ENCODE peak calls at places on chromosome 19, in nine cellular contexts. One of them, this sample, is unnamed.

GRCh38 chr19:15417699-15418098 is 1.1 kb downstream of the AKAP8L start:
- DNase-seq in AG10803: no peak
- DNase-seq in lower lobe of right lung: no peak
- DNase-seq in mesenchymal stem cell: no peak
- DNase-seq in tibial nerve: no peak
- DNase-seq in left ventricle myocardium inferior: no peak
- DNase-seq in choroid plexus epithelial cell: peak
- DNase-seq in endodermal cell: no peak
- DNase-seq in A549: no peak
- DNase-seq in this sample: no peak

GRCh38 chr19:28482221-28482620 is 730.7 kb downstream of the UQCRFS1 start:
- DNase-seq in mesenchymal stem cell: no peak
- DNase-seq in lower lobe of right lung: no peak
- DNase-seq in A549: peak
- DNase-seq in choroid plexus epithelial cell: peak
- DNase-seq in AG10803: no peak
- DNase-seq in left ventricle myocardium inferior: no peak
- DNase-seq in tibial nerve: no peak
- DNase-seq in endodermal cell: peak
- DNase-seq in this sample: no peak

GRCh38 chr19:42762782-42763181 is 2.7 kb downstream of the PSG8 start:
- DNase-seq in endodermal cell: no peak
- DNase-seq in tibial nerve: no peak
- DNase-seq in AG10803: no peak
- DNase-seq in A549: no peak
- DNase-seq in choroid plexus epithelial cell: peak
- DNase-seq in left ventricle myocardium inferior: no peak
- DNase-seq in lower lobe of right lung: no peak
- DNase-seq in mesenchymal stem cell: no peak
- DNase-seq in this sample: no peak

GRCh38 chr19:50008532-50008931 is 16.6 kb downstream of the VRK3 start:
- DNase-seq in tibial nerve: no peak
- DNase-seq in left ventricle myocardium inferior: peak
- DNase-seq in AG10803: no peak
- DNase-seq in A549: peak
- DNase-seq in choroid plexus epithelial cell: peak
- DNase-seq in mesenchymal stem cell: no peak
- DNase-seq in endodermal cell: peak
- DNase-seq in lower lobe of right lung: no peak
- DNase-seq in this sample: no peak

GRCh38 chr19:40771101-40771539 is 4.2 kb upstream of the MIA start:
- DNase-seq in AG10803: no peak
- DNase-seq in choroid plexus epithelial cell: no peak
- DNase-seq in mesenchymal stem cell: no peak
- DNase-seq in A549: peak
- DNase-seq in left ventricle myocardium inferior: no peak
- DNase-seq in lower lobe of right lung: no peak
- DNase-seq in endodermal cell: no peak
- DNase-seq in tibial nerve: no peak
- DNase-seq in this sample: no peak

GRCh38 chr19:34667349-34668076 is 9.4 kb downstream of the SCGB2B2 start:
- DNase-seq in mesenchymal stem cell: peak
- DNase-seq in choroid plexus epithelial cell: peak
- DNase-seq in left ventricle myocardium inferior: no peak
- DNase-seq in endodermal cell: no peak
- DNase-seq in A549: no peak
- DNase-seq in AG10803: peak
- DNase-seq in lower lobe of right lung: peak
- DNase-seq in tibial nerve: no peak
- DNase-seq in this sample: no peak

GRCh38 chr19:35787227-35787799 is 11.9 kb downstream of the ARHGAP33 start:
- DNase-seq in endodermal cell: no peak
- DNase-seq in lower lobe of right lung: no peak
- DNase-seq in tibial nerve: no peak
- DNase-seq in mesenchymal stem cell: no peak
- DNase-seq in AG10803: no peak
- DNase-seq in A549: no peak
- DNase-seq in left ventricle myocardium inferior: no peak
- DNase-seq in choroid plexus epithelial cell: no peak
- DNase-seq in this sample: no peak

GRCh38 chr19:50695251-50696064 is 24.1 kb downstream of the SHANK1 start:
- DNase-seq in endodermal cell: peak
- DNase-seq in AG10803: no peak
- DNase-seq in lower lobe of right lung: no peak
- DNase-seq in A549: peak
- DNase-seq in choroid plexus epithelial cell: no peak
- DNase-seq in tibial nerve: no peak
- DNase-seq in left ventricle myocardium inferior: no peak
- DNase-seq in mesenchymal stem cell: no peak
- DNase-seq in this sample: peak

GRCh38 chr19:4033028-4033956 is 25.8 kb downstream of the PIAS4 start:
- DNase-seq in choroid plexus epithelial cell: no peak
- DNase-seq in mesenchymal stem cell: no peak
- DNase-seq in A549: no peak
- DNase-seq in endodermal cell: no peak
- DNase-seq in left ventricle myocardium inferior: no peak
- DNase-seq in tibial nerve: no peak
- DNase-seq in AG10803: no peak
- DNase-seq in lower lobe of right lung: no peak
- DNase-seq in this sample: no peak

GRCh38 chr19:2302319-2303208 is 5.4 kb downstream of the LINGO3 start:
- DNase-seq in left ventricle myocardium inferior: peak
- DNase-seq in lower lobe of right lung: no peak
- DNase-seq in A549: no peak
- DNase-seq in AG10803: peak
- DNase-seq in choroid plexus epithelial cell: peak
- DNase-seq in endodermal cell: peak
- DNase-seq in mesenchymal stem cell: peak
- DNase-seq in tibial nerve: no peak
- DNase-seq in this sample: peak
- H3K4me3 ChIP-seq in left ventricle myocardium inferior: peak
- H3K4me3 ChIP-seq in lower lobe of right lung: no peak
- H3K4me3 ChIP-seq in A549: no peak
- H3K4me3 ChIP-seq in AG10803: no peak
- H3K4me3 ChIP-seq in choroid plexus epithelial cell: no peak
- H3K4me3 ChIP-seq in endodermal cell: no peak
- H3K4me3 ChIP-seq in mesenchymal stem cell: peak
- H3K4me3 ChIP-seq in tibial nerve: no peak
- H3K4me3 ChIP-seq in this sample: peak

GRCh38 chr19:5971714-5972354 is 6.1 kb downstream of the RANBP3 start:
- DNase-seq in lower lobe of right lung: no peak
- DNase-seq in choroid plexus epithelial cell: no peak
- DNase-seq in A549: no peak
- DNase-seq in endodermal cell: no peak
- DNase-seq in tibial nerve: no peak
- DNase-seq in mesenchymal stem cell: no peak
- DNase-seq in AG10803: peak
- DNase-seq in left ventricle myocardium inferior: no peak
- DNase-seq in this sample: no peak

GRCh38 chr19:5972355-5972731 is 5.6 kb downstream of the RANBP3 start:
- DNase-seq in left ventricle myocardium inferior: no peak
- DNase-seq in lower lobe of right lung: no peak
- DNase-seq in tibial nerve: no peak
- DNase-seq in A549: no peak
- DNase-seq in choroid plexus epithelial cell: no peak
- DNase-seq in mesenchymal stem cell: no peak
- DNase-seq in endodermal cell: no peak
- DNase-seq in AG10803: no peak
- DNase-seq in this sample: no peak

GRCh38 chr19:5973867-5974635 is 3.9 kb downstream of the RANBP3 start:
- DNase-seq in AG10803: no peak
- DNase-seq in endodermal cell: no peak
- DNase-seq in left ventricle myocardium inferior: no peak
- DNase-seq in lower lobe of right lung: peak
- DNase-seq in A549: no peak
- DNase-seq in choroid plexus epithelial cell: no peak
- DNase-seq in tibial nerve: no peak
- DNase-seq in mesenchymal stem cell: no peak
- DNase-seq in this sample: no peak

GRCh38 chr19:5974721-5975387 is 3.1 kb downstream of the RANBP3 start:
- DNase-seq in mesenchymal stem cell: no peak
- DNase-seq in AG10803: no peak
- DNase-seq in tibial nerve: no peak
- DNase-seq in left ventricle myocardium inferior: no peak
- DNase-seq in lower lobe of right lung: peak
- DNase-seq in endodermal cell: no peak
- DNase-seq in choroid plexus epithelial cell: peak
- DNase-seq in A549: no peak
- DNase-seq in this sample: no peak

DNA sequence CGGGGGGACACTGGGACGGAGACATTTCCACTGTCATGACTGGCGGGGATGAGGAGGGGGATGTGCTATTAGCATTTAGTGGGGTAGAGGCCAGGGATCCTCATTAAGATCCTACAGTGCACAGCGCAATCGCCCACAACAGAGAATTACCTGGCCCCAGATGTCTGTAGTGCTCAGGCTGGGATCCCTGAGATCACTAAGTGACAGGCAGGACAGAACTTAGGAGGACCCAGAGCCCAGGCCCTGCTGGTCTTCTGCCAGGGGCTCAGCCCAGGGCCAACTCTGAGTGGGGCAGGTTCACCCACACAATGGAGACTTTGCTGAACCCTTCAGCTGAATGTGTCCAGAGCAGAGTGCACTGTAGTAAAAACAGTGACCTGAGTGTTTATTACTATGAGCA is 4.6 kb downstream of the RANBP3 start:
- DNase-seq in choroid plexus epithelial cell: no peak
- DNase-seq in A549: no peak
- DNase-seq in tibial nerve: no peak
- DNase-seq in left ventricle myocardium inferior: no peak
- DNase-seq in endodermal cell: no peak
- DNase-seq in AG10803: no peak
- DNase-seq in mesenchymal stem cell: no peak
- DNase-seq in lower lobe of right lung: peak
- DNase-seq in this sample: no peak
- H3K4me3 ChIP-seq in choroid plexus epithelial cell: no peak
- H3K4me3 ChIP-seq in A549: no peak
- H3K4me3 ChIP-seq in tibial nerve: no peak
- H3K4me3 ChIP-seq in left ventricle myocardium inferior: no peak
- H3K4me3 ChIP-seq in endodermal cell: no peak
- H3K4me3 ChIP-seq in AG10803: no peak
- H3K4me3 ChIP-seq in mesenchymal stem cell: no peak
- H3K4me3 ChIP-seq in lower lobe of right lung: no peak
- H3K4me3 ChIP-seq in this sample: no peak

GRCh38 chr19:868458-869244 is 9.2 kb downstream of the CFD start:
- DNase-seq in choroid plexus epithelial cell: no peak
- DNase-seq in mesenchymal stem cell: no peak
- DNase-seq in AG10803: no peak
- DNase-seq in left ventricle myocardium inferior: no peak
- DNase-seq in lower lobe of right lung: no peak
- DNase-seq in tibial nerve: no peak
- DNase-seq in A549: no peak
- DNase-seq in endodermal cell: peak
- DNase-seq in this sample: no peak
- H3K4me3 ChIP-seq in choroid plexus epithelial cell: no peak
- H3K4me3 ChIP-seq in mesenchymal stem cell: no peak
- H3K4me3 ChIP-seq in AG10803: no peak
- H3K4me3 ChIP-seq in left ventricle myocardium inferior: no peak
- H3K4me3 ChIP-seq in lower lobe of right lung: no peak
- H3K4me3 ChIP-seq in tibial nerve: no peak
- H3K4me3 ChIP-seq in A549: no peak
- H3K4me3 ChIP-seq in endodermal cell: no peak
- H3K4me3 ChIP-seq in this sample: no peak

DNA sequence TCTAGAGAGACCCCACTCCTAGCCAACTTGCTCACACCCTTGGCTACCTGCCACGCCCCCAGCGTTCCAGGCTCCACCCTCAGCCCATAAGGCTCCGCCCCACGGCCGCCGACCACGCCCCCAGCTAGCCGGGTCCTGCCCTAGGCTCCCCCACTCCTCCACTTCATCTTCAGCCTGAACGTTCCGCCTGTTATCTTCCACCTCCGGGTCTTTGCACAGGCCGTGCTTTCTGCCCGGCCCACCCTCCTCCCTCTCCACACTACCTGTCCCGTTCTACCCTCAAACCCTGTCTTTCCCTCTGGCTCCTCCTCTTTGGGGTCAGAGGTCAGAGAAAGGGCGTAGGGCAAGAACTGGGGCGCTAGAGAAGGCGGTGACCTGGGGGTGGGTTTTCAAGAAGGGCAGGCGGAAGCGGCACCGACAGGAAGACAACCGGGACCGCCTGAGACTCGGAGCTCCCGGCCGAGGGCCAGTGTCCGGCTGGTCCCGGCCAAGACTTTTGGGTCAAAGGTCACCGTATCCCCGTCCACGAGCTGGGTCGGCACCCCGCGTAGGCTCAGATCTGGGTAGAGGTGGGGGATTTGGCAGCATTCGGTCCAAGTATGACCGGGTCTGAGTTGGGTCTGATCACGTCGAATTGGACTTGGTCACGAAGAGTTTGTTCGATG is 2.2 kb downstream of the PDE4C start:
- DNase-seq in tibial nerve: no peak
- DNase-seq in left ventricle myocardium inferior: peak
- DNase-seq in choroid plexus epithelial cell: no peak
- DNase-seq in A549: peak
- DNase-seq in mesenchymal stem cell: no peak
- DNase-seq in lower lobe of right lung: peak
- DNase-seq in endodermal cell: peak
- DNase-seq in AG10803: no peak
- DNase-seq in this sample: peak
- H3K4me3 ChIP-seq in tibial nerve: peak
- H3K4me3 ChIP-seq in left ventricle myocardium inferior: peak
- H3K4me3 ChIP-seq in choroid plexus epithelial cell: peak
- H3K4me3 ChIP-seq in A549: peak
- H3K4me3 ChIP-seq in mesenchymal stem cell: peak
- H3K4me3 ChIP-seq in lower lobe of right lung: peak
- H3K4me3 ChIP-seq in endodermal cell: peak
- H3K4me3 ChIP-seq in AG10803: peak
- H3K4me3 ChIP-seq in this sample: peak

DNA sequence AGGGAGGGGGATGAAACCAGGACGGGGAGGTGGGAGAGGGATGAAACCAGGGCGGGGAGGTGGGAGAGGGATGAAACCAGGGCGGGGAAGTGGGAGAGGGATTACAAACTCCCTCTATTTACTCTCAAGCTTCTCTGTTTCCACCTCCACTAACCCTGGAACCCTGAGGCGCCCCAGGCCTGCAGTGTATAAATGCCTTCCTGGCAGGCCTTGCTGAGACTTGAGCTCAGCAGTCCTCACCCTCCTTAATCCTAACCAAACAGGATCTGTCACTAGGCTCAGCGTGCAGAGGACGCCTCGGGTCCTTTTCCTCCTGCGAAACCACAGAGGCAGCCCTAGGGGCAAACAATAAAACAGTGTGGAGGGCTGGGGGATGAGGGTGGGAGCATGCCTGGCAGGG is 32.1 kb upstream of the OR1M1 start:
- DNase-seq in choroid plexus epithelial cell: no peak
- DNase-seq in A549: peak
- DNase-seq in left ventricle myocardium inferior: no peak
- DNase-seq in lower lobe of right lung: no peak
- DNase-seq in AG10803: no peak
- DNase-seq in mesenchymal stem cell: no peak
- DNase-seq in tibial nerve: no peak
- DNase-seq in endodermal cell: peak
- DNase-seq in this sample: no peak
- H3K4me3 ChIP-seq in choroid plexus epithelial cell: no peak
- H3K4me3 ChIP-seq in A549: no peak
- H3K4me3 ChIP-seq in left ventricle myocardium inferior: no peak
- H3K4me3 ChIP-seq in lower lobe of right lung: no peak
- H3K4me3 ChIP-seq in AG10803: no peak
- H3K4me3 ChIP-seq in mesenchymal stem cell: no peak
- H3K4me3 ChIP-seq in tibial nerve: no peak
- H3K4me3 ChIP-seq in endodermal cell: peak
- H3K4me3 ChIP-seq in this sample: no peak

This sample was measured in psoas muscle.